ENCODE peak calls at places on chromosome 11, in four cellular contexts. One of them, this sample, is unnamed.

GRCh38 chr11:69686856-69687255 is 11.7 kb upstream of the LTO1 start:
- DNase-seq in foreskin keratinocyte: no peak
- DNase-seq in CD4-positive, CD25-positive, alpha-beta regulatory T cell: no peak
- DNase-seq in H9: no peak
- DNase-seq in this sample: no peak

GRCh38 chr11:9265211-9266131 is at the start of gene DENND5A:
- DNase-seq in foreskin keratinocyte: no peak
- DNase-seq in CD4-positive, CD25-positive, alpha-beta regulatory T cell: peak; percentile 53
- DNase-seq in H9: peak; percentile 91
- DNase-seq in this sample: peak; percentile 69

GRCh38 chr11:606245-606644 is 9.5 kb downstream of the IRF7 start:
- DNase-seq in foreskin keratinocyte: no peak
- DNase-seq in CD4-positive, CD25-positive, alpha-beta regulatory T cell: no peak
- DNase-seq in H9: no peak
- DNase-seq in this sample: peak; percentile 69

GRCh38 chr11:33842236-33842915 is 49.5 kb downstream of the LMO2 start:
- DNase-seq in foreskin keratinocyte: no peak
- DNase-seq in CD4-positive, CD25-positive, alpha-beta regulatory T cell: no peak
- DNase-seq in H9: no peak
- DNase-seq in this sample: no peak

GRCh38 chr11:14380947-14381555 is 22.1 kb upstream of the RRAS2 start:
- DNase-seq in foreskin keratinocyte: no peak
- DNase-seq in CD4-positive, CD25-positive, alpha-beta regulatory T cell: peak; percentile 77
- DNase-seq in H9: peak; percentile 67
- DNase-seq in this sample: peak; percentile 62

GRCh38 chr11:45805305-45806071 is 539 bp downstream of the SLC35C1 start:
- DNase-seq in foreskin keratinocyte: peak; percentile 7
- DNase-seq in CD4-positive, CD25-positive, alpha-beta regulatory T cell: peak; percentile 22
- DNase-seq in H9: peak; percentile 57
- DNase-seq in this sample: peak; percentile 42

GRCh38 chr11:122772945-122773344 is 65.4 kb upstream of the CRTAM start:
- DNase-seq in foreskin keratinocyte: no peak
- DNase-seq in CD4-positive, CD25-positive, alpha-beta regulatory T cell: no peak
- DNase-seq in H9: no peak
- DNase-seq in this sample: no peak

GRCh38 chr11:11621881-11622706 is at the start of gene GALNT18:
- DNase-seq in foreskin keratinocyte: peak; percentile 84
- DNase-seq in CD4-positive, CD25-positive, alpha-beta regulatory T cell: peak; percentile 89
- DNase-seq in H9: peak; percentile 94
- DNase-seq in this sample: peak; percentile 91

GRCh38 chr11:121563003-121563402 is 110.2 kb upstream of the SORL1-AS1 start:
- DNase-seq in foreskin keratinocyte: no peak
- DNase-seq in CD4-positive, CD25-positive, alpha-beta regulatory T cell: peak; percentile 11
- DNase-seq in H9: no peak
- DNase-seq in this sample: no peak

GRCh38 chr11:121567988-121568387 is 115.2 kb upstream of the SORL1-AS1 start:
- DNase-seq in foreskin keratinocyte: no peak
- DNase-seq in CD4-positive, CD25-positive, alpha-beta regulatory T cell: no peak
- DNase-seq in H9: no peak
- DNase-seq in this sample: no peak

GRCh38 chr11:121564948-121565684 is 112.3 kb upstream of the SORL1-AS1 start:
- DNase-seq in foreskin keratinocyte: no peak
- DNase-seq in CD4-positive, CD25-positive, alpha-beta regulatory T cell: no peak
- DNase-seq in H9: no peak
- DNase-seq in this sample: no peak

GRCh38 chr11:121563900-121564822 is 111.4 kb upstream of the SORL1-AS1 start:
- DNase-seq in foreskin keratinocyte: no peak
- DNase-seq in CD4-positive, CD25-positive, alpha-beta regulatory T cell: no peak
- DNase-seq in H9: no peak
- DNase-seq in this sample: no peak

GRCh38 chr11:121566279-121567168 is 113.8 kb upstream of the SORL1-AS1 start:
- DNase-seq in foreskin keratinocyte: no peak
- DNase-seq in CD4-positive, CD25-positive, alpha-beta regulatory T cell: no peak
- DNase-seq in H9: no peak
- DNase-seq in this sample: no peak
- H3K27ac ChIP-seq in foreskin keratinocyte: no peak overlapping the region
- H3K27ac ChIP-seq in CD4-positive, CD25-positive, alpha-beta regulatory T cell: no peak overlapping the region
- H3K27ac ChIP-seq in H9: no peak overlapping the region
- H3K27ac ChIP-seq in this sample: no peak overlapping the region

DNA sequence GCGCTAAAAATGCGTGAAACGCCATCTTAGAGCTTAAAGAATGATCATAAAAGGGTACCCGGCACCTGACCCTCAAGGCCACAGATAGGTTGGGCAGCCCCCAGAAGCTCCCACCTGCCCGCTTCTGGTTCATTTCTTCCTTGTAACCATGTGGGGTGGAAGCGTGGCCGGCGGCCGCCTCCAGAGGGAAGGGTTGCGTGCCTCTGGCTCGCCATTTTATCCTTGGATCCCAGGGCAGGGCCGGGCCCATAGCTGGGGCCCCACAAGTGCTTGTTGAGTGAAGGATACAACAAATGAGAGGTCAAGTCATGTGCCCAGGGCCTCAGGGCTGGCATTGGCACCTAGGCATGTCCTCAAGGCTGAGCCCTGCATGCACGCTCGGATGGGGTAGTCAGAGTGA is 5.9 kb downstream of the PCNX3 start:
- DNase-seq in foreskin keratinocyte: no peak
- DNase-seq in CD4-positive, CD25-positive, alpha-beta regulatory T cell: no peak
- DNase-seq in H9: no peak
- DNase-seq in this sample: no peak
- H3K4me1 ChIP-seq in foreskin keratinocyte: no peaks in the 10 kb centered on the region
- H3K4me1 ChIP-seq in CD4-positive, CD25-positive, alpha-beta regulatory T cell: peaks cover 16% of the 10 kb centered on the region
- H3K4me1 ChIP-seq in H9: no peaks in the 10 kb centered on the region
- H3K4me1 ChIP-seq in this sample: no peaks in the 10 kb centered on the region

GRCh38 chr11:3967695-3968094 is 112.2 kb downstream of the STIM1 start:
- DNase-seq in foreskin keratinocyte: no peak
- DNase-seq in CD4-positive, CD25-positive, alpha-beta regulatory T cell: no peak
- DNase-seq in H9: no peak
- DNase-seq in this sample: no peak
- H3K27ac ChIP-seq in foreskin keratinocyte: no peak overlapping the region
- H3K27ac ChIP-seq in CD4-positive, CD25-positive, alpha-beta regulatory T cell: no peak overlapping the region
- H3K27ac ChIP-seq in H9: no peak overlapping the region
- H3K27ac ChIP-seq in this sample: no peak overlapping the region

DNA sequence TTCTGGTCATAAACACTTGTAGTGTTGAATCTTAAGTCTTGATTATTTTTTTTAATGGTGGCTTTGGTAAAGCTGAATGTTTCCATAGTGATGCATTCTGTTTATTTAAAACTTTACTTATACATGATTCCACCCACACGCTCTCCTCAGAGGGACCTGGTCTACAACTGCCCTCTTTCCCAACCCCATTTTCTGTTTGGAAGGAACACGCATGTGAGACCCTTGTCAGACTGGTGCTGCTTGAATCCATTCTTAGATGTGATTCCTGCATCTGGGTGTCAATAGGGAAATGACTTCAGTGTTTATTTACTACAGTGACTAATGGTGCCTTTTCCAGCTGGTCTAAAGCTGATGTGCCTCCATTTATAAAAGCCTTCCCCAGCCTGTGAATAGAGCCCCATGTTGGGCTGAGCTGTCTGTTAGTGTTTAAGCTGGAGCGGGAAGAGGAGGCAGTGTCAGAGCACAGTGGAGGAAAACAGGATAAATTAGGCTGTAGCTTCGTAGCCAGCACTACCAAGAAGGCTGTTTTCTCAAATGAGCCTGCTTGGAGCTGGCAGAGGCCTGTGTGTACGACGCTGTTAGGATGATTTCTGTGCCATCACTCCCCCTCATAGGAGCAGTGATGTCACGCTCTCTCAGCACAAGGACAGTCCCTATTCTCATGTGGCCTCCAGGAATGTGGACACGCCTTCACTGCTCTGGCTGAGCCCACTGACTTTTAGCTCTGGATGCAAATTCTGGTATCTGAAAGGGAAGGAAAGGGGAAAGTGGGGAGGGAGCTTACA is 18.9 kb upstream of the C11orf96 start:
- DNase-seq in foreskin keratinocyte: no peak
- DNase-seq in CD4-positive, CD25-positive, alpha-beta regulatory T cell: no peak
- DNase-seq in H9: no peak
- DNase-seq in this sample: no peak
- H3K4me1 ChIP-seq in foreskin keratinocyte: peaks cover 9% of the 10 kb centered on the region
- H3K4me1 ChIP-seq in CD4-positive, CD25-positive, alpha-beta regulatory T cell: no peaks in the 10 kb centered on the region
- H3K4me1 ChIP-seq in H9: peaks cover 8% of the 10 kb centered on the region
- H3K4me1 ChIP-seq in this sample: no peaks in the 10 kb centered on the region